ENCODE peak calls at places on chromosomes 2 and 18, in eight cellular contexts. Q is foreskin keratinocyte, V is NCI-H1694 treated with DMSO at 0.1 percent for 48 hours, Z is NCI-H774, D is Ammon's horn, R is WTC11, M is SHP77, X is T-cell. P is an unnamed sample.

GRCh38 chr2:119873350-119874013 is 113.8 kb downstream of the PTPN4 start:
- DNase-seq in Q (no peak), V (no peak), Z (no peak), D (no peak), M (no peak), R (no peak), X (no peak), P (no peak)

GRCh38 chr18:51107594-51108305 is 77.7 kb downstream of the SMAD4 start:
- DNase-seq in V (no peak), Z (no peak), X (no peak), D (no peak), M (no peak), R (no peak), Q (no peak), P (no peak)

GRCh38 chr18:9146224-9146623 is 9.6 kb downstream of the ANKRD12 start:
- DNase-seq in V (no peak), R (no peak), X (no peak), D (no peak), Q (no peak), Z (no peak), M (no peak), P (no peak)

GRCh38 chr2:112055110-112055832 is at the start of gene TMEM87B:
- DNase-seq in R (peak; percentile 79), X (peak; percentile 92), Q (peak; percentile 90), Z (peak; percentile 93), M (peak; percentile 92), D (peak; percentile 99), V (peak; percentile 88), P (peak; percentile 86)

GRCh38 chr2:121285077-121285449 is at the start of gene TFCP2L1:
- DNase-seq in Q (no peak), V (no peak), R (peak; percentile 68), M (no peak), D (no peak), Z (peak; percentile 73), X (no peak), P (peak; percentile 86)

GRCh38 chr2:29777164-29777563 is 144.2 kb downstream of the ALK start:
- DNase-seq in Z (no peak), R (no peak), X (no peak), Q (no peak), D (no peak), M (no peak), V (no peak), P (no peak)

GRCh38 chr2:235966932-235967331 is 201.3 kb downstream of the GBX2 start:
- DNase-seq in R (no peak), V (no peak), X (no peak), Q (no peak), Z (no peak), D (no peak), M (no peak), P (no peak)

GRCh38 chr2:10832228-10832936 is 19.8 kb upstream of the PDIA6 start:
- DNase-seq in R (peak; percentile 89), M (peak; percentile 92), X (peak; percentile 69), D (peak; percentile 92), Q (no peak), V (peak; percentile 99), Z (peak; percentile 82), P (peak; percentile 94)

GRCh38 chr2:105697781-105698449 is 46.8 kb upstream of the NCK2 start:
- DNase-seq in R (no peak), D (peak; percentile 34), Q (no peak), V (no peak), Z (no peak), X (no peak), M (no peak), P (no peak)

GRCh38 chr2:27720004-27720551 is 51.4 kb upstream of the MRPL33 start:
- DNase-seq in Q (peak; percentile 94), V (no peak), R (no peak), Z (no peak), M (peak; percentile 30), D (no peak), X (no peak), P (no peak)

GRCh38 chr2:158184556-158185343 is 83.1 kb downstream of the UPP2 start:
- DNase-seq in D (no peak), M (no peak), V (no peak), Z (no peak), X (no peak), Q (no peak), R (no peak), P (no peak)

GRCh38 chr2:225995788-225996476 is 596.4 kb downstream of the NYAP2 start:
- DNase-seq in D (no peak), Q (no peak), V (no peak), X (no peak), M (no peak), R (no peak), Z (no peak), P (no peak)

GRCh38 chr2:30217644-30218361 is 13.5 kb upstream of the LBH start:
- DNase-seq in Q (no peak), R (no peak), V (no peak), D (peak; percentile 56), Z (peak; percentile 84), M (no peak), X (no peak), P (peak; percentile 97)

GRCh38 chr2:180205616-180206271 is 198.6 kb upstream of the CWC22 start:
- DNase-seq in R (no peak), Z (no peak), X (no peak), D (no peak), V (no peak), M (no peak), Q (no peak), P (no peak)

GRCh38 chr2:201639205-201639604 is 4.1 kb downstream of the TMEM237 start:
- DNase-seq in Q (no peak), Z (no peak), X (no peak), V (no peak), D (no peak), M (no peak), R (no peak), P (no peak)

GRCh38 chr2:237593596-237594310 is 3.2 kb upstream of the RAB17 start:
- DNase-seq in D (no peak), Q (no peak), X (no peak), R (no peak), V (peak; percentile 14), Z (no peak), M (no peak), P (no peak)